ENCODE peak calls at places on chromosome 6, in ten cellular contexts. V is esophagus squamous epithelium; O is stimulated activated CD4-positive, alpha-beta T cell treated with anti-CD3 and anti-CD28 coated beads, Interleukin-15, amount 100 ng/mL, for 24 hours; I is H54; S is naive thymus-derived CD4-positive, alpha-beta T cell; K is body of pancreas; M is activated T-helper 1 cell treated with anti-CD3 and anti-CD28 coated beads, Interleukin-2, amount 50 U/mL, for 16 hours; U is kidney; N is iPS-NIHi11; E is head of caudate nucleus. W is an unnamed sample.

GRCh38 chr6:64520050-64520449 is 884.4 kb downstream of the PHF3 start:
- DNase-seq in S (no peak), U (no peak), E (peak), I (peak), O (no peak), M (no peak), V (no peak), K (no peak), N (no peak), W (no peak)

GRCh38 chr6:136236491-136237293 is 13.4 kb downstream of the MTFR2 start:
- DNase-seq in O (no peak), U (no peak), I (no peak), E (no peak), S (no peak), M (no peak), N (no peak), K (no peak), V (no peak), W (no peak)

GRCh38 chr6:134739299-134740090 is 210.4 kb downstream of the ALDH8A1 start:
- DNase-seq in M (no peak), E (no peak), S (no peak), K (no peak), V (no peak), N (no peak), I (no peak), U (no peak), O (no peak), W (no peak)

GRCh38 chr6:31174378-31174777 is 3.9 kb upstream of the POU5F1 start:
- DNase-seq in I (no peak), O (no peak), N (no peak), E (no peak), M (no peak), K (peak), S (no peak), V (no peak), U (no peak), W (no peak)

GRCh38 chr6:27604986-27605385 is 132.1 kb upstream of the ZNF184 start:
- DNase-seq in M (no peak), E (no peak), I (no peak), S (no peak), N (peak), O (no peak), V (no peak), U (no peak), K (no peak), W (no peak)

GRCh38 chr6:56745971-56746370 is 103.3 kb upstream of the DST start:
- DNase-seq in V (no peak), S (no peak), E (no peak), U (no peak), N (no peak), I (no peak), M (no peak), O (no peak), K (no peak), W (no peak)

GRCh38 chr6:45613678-45614077 is 235.9 kb upstream of the SUPT3H start:
- DNase-seq in V (no peak), U (peak), O (no peak), M (no peak), E (peak), N (no peak), I (no peak), K (peak), S (no peak), W (no peak)

GRCh38 chr6:144008501-144009245 is 614 bp upstream of the PLAGL1 start:
- DNase-seq in N (peak), V (no peak), E (no peak), U (no peak), K (peak), S (no peak), I (no peak), M (no peak), O (no peak), W (no peak)

GRCh38 chr6:89162047-89162371 is 16.2 kb downstream of the PM20D2 start:
- DNase-seq in S (no peak), O (no peak), N (no peak), K (no peak), M (no peak), E (no peak), I (no peak), V (no peak), U (no peak), W (no peak)

GRCh38 chr6:133062702-133063319 is 178.3 kb upstream of the EYA4 start:
- DNase-seq in U (no peak), O (no peak), K (no peak), M (no peak), S (no peak), N (no peak), E (no peak), V (no peak), I (no peak), W (no peak)

GRCh38 chr6:125746731-125747588 is 2.5 kb upstream of the HEY2 start:
- DNase-seq in I (no peak), O (peak), M (peak), V (no peak), N (peak), U (no peak), K (peak), E (peak), S (peak), W (peak)

GRCh38 chr6:43869091-43869710 is 99.2 kb downstream of the VEGFA start:
- DNase-seq in V (no peak), N (no peak), O (no peak), K (no peak), S (no peak), I (no peak), M (no peak), E (no peak), U (peak), W (no peak)

GRCh38 chr6:68533339-68533795 is 101.7 kb upstream of the ADGRB3 start:
- DNase-seq in S (no peak), U (peak), N (no peak), I (no peak), K (no peak), V (no peak), O (no peak), E (no peak), M (no peak), W (no peak)

GRCh38 chr6:30640481-30640880 is 6.5 kb upstream of the C6orf136 start:
- DNase-seq in K (no peak), S (no peak), E (no peak), M (no peak), V (no peak), U (no peak), I (no peak), O (no peak), N (no peak), W (no peak)

GRCh38 chr6:76866091-76866490 is 597.2 kb downstream of the HTR1B start:
- DNase-seq in S (no peak), M (no peak), U (no peak), O (no peak), E (no peak), I (no peak), K (no peak), V (no peak), N (no peak), W (no peak)

GRCh38 chr6:113949499-113949898 is 21.4 kb downstream of the HDAC2 start:
- DNase-seq in S (no peak), M (no peak), O (no peak), I (no peak), N (no peak), V (no peak), U (no peak), K (no peak), E (no peak), W (no peak)

GRCh38 chr6:73418081-73418741 is 23.6 kb downstream of the DDX43 start:
- DNase-seq in M (no peak), K (no peak), V (no peak), N (no peak), U (no peak), I (no peak), S (no peak), O (no peak), E (no peak), W (no peak)